ENCODE peak calls at places on chromosomes 4 and X, in six cellular contexts. F is B cell; X is GDM1; I is GM12865; L is type B pancreatic cell; S is activated naive CD8-positive, alpha-beta T cell treated with anti-CD3 and anti-CD28 coated beads, Interleukin-2, amount 50 U/mL, for 24 hours. K is an unnamed sample.

GRCh38 chrX:49992809-49993208 is 70.4 kb downstream of the CLCN5 start:
- DNase-seq in F (no peak), X (no peak), I (no peak), L (no peak), S (no peak), K (no peak)

GRCh38 chr4:5710065-5710961 is 688 bp upstream of the EVC start:
- DNase-seq in F (no peak), X (no peak), I (no peak), L (no peak), S (no peak), K (no peak)

GRCh38 chr4:82513382-82513781 is 48.4 kb downstream of the TMEM150C start:
- DNase-seq in F (no peak), X (no peak), I (no peak), L (no peak), S (no peak), K (no peak)

GRCh38 chr4:70399319-70399718 is 1.6 kb downstream of the OPRPN start:
- DNase-seq in F (no peak), X (no peak), I (no peak), L (no peak), S (no peak), K (no peak)

GRCh38 chrX:136627381-136627780 is 20.6 kb upstream of the CD40LG start:
- DNase-seq in F (no peak), X (no peak), I (no peak), L (no peak), S (peak; percentile 27), K (no peak)

GRCh38 chr4:141210168-141210567 is 10.5 kb upstream of the ZNF330 start:
- DNase-seq in F (no peak), X (no peak), I (no peak), L (no peak), S (no peak), K (no peak)

GRCh38 chrX:2521927-2522386 is 21.2 kb upstream of the DHRSX start:
- DNase-seq in F (no peak), X (no peak), I (peak; percentile 73), L (no peak), S (no peak), K (peak; percentile 41)

GRCh38 chr4:175657571-175657970 is 154.5 kb downstream of the GPM6A start:
- DNase-seq in F (no peak), X (no peak), I (no peak), L (no peak), S (no peak), K (no peak)

GRCh38 chr4:162869157-162869556 is 297.5 kb downstream of the NAF1 start:
- DNase-seq in F (no peak), X (no peak), I (no peak), L (no peak), S (no peak), K (no peak)

K was measured in GM06990.